ENCODE peak calls at places on chromosomes 12 and 14, in nine cellular contexts. M, U, E, K, S, F, G, Y and O are unnamed samples.

GRCh38 chr14:58808828-58809227 is 171.1 kb downstream of the DACT1 start:
- DNase-seq in M (peak), U (peak), E (no peak), K (no peak), S (no peak), F (no peak), G (no peak), Y (peak), O (no peak)

GRCh38 chr14:64253672-64254071 is 40.5 kb downstream of the ESR2 start:
- DNase-seq in M (no peak), U (no peak), E (no peak), K (no peak), S (no peak), F (no peak), G (no peak), Y (peak), O (no peak)

GRCh38 chr14:94132285-94132887 is 3.0 kb upstream of the IFI27L2 start:
- DNase-seq in M (peak), U (no peak), E (peak), K (peak), S (no peak), F (peak), G (peak), Y (peak), O (no peak)

GRCh38 chr14:71437870-71438269 is 494.4 kb upstream of the RGS6 start:
- DNase-seq in M (no peak), U (no peak), E (no peak), K (no peak), S (no peak), F (no peak), G (no peak), Y (no peak), O (no peak)

GRCh38 chr12:32671930-32672785 is 6.9 kb upstream of the DNM1L start:
- DNase-seq in M (no peak), U (no peak), E (no peak), K (peak), S (no peak), F (no peak), G (peak), Y (peak), O (peak)

GRCh38 chr14:64442300-64442988 is 22.9 kb upstream of the AKAP5 start:
- DNase-seq in M (peak), U (no peak), E (no peak), K (no peak), S (no peak), F (no peak), G (peak), Y (no peak), O (no peak)

GRCh38 chr12:27794818-27795584 is 15.0 kb upstream of the MANSC4 start:
- DNase-seq in M (no peak), U (no peak), E (no peak), K (no peak), S (no peak), F (no peak), G (no peak), Y (no peak), O (no peak)

GRCh38 chr12:121214171-121214777 is 4.3 kb downstream of the P2RX4 start:
- DNase-seq in M (no peak), U (no peak), E (no peak), K (no peak), S (no peak), F (no peak), G (no peak), Y (peak), O (peak)

GRCh38 chr14:74207943-74208342 is 31.3 kb upstream of the VSX2 start:
- DNase-seq in M (no peak), U (no peak), E (no peak), K (no peak), S (no peak), F (peak), G (no peak), Y (peak), O (no peak)